ENCODE peak calls at places on chromosomes 7 and 10, in six cellular contexts. W is PC-3, S is AG04450, H is fibroblast of lung, Z is upper lobe of right lung, N is choroid plexus epithelial cell. E is an unnamed sample.

GRCh38 chr10:224571-224970 is 89.3 kb downstream of the ZMYND11 start:
- DNase-seq in W (no peak), S (no peak), H (no peak), Z (no peak), N (no peak), E (no peak)

GRCh38 chr7:130560972-130561371 is 69.1 kb downstream of the MEST start:
- DNase-seq in W (peak), S (no peak), H (peak), Z (no peak), N (peak), E (peak)

GRCh38 chr7:10913457-10913856 is 60.2 kb upstream of the PHF14 start:
- DNase-seq in W (no peak), S (no peak), H (no peak), Z (no peak), N (no peak), E (no peak)

GRCh38 chr7:26688936-26689506 is 175.4 kb downstream of the SKAP2 start:
- DNase-seq in W (no peak), S (no peak), H (no peak), Z (no peak), N (no peak), E (no peak)

GRCh38 chr7:107788216-107788615 is 14.8 kb downstream of the SLC26A3 start:
- DNase-seq in W (no peak), S (no peak), H (no peak), Z (no peak), N (no peak), E (no peak)

GRCh38 chr10:124255556-124255955 is 162.2 kb upstream of the CHST15 start:
- DNase-seq in W (no peak), S (no peak), H (no peak), Z (no peak), N (no peak), E (no peak)

GRCh38 chr10:103556383-103557007 is 63.0 kb downstream of the NEURL1 start:
- DNase-seq in W (no peak), S (no peak), H (no peak), Z (no peak), N (no peak), E (no peak)

GRCh38 chr10:103171278-103171677 is 21.8 kb downstream of the NT5C2 start:
- DNase-seq in W (peak), S (no peak), H (no peak), Z (no peak), N (no peak), E (no peak)

GRCh38 chr10:43939939-43940810 is 291.5 kb upstream of the ZNF32 start:
- DNase-seq in W (no peak), S (peak), H (no peak), Z (peak), N (peak), E (no peak)

GRCh38 chr10:73968101-73968515 is 29.8 kb upstream of the VCL start:
- DNase-seq in W (no peak), S (no peak), H (peak), Z (no peak), N (peak), E (no peak)

GRCh38 chr10:95920798-95921426 is 13.1 kb downstream of the CC2D2B start:
- DNase-seq in W (no peak), S (no peak), H (no peak), Z (no peak), N (no peak), E (no peak)

GRCh38 chr7:36284470-36284869 is 105.2 kb upstream of the ANLN start:
- DNase-seq in W (no peak), S (no peak), H (no peak), Z (no peak), N (no peak), E (no peak)

GRCh38 chr7:157664866-157665633 is 328.2 kb downstream of the DNAJB6 start:
- DNase-seq in W (peak), S (no peak), H (peak), Z (no peak), N (no peak), E (no peak)

GRCh38 chr7:95886501-95887090 is 114.2 kb downstream of the DYNC1I1 start:
- DNase-seq in W (peak), S (no peak), H (peak), Z (no peak), N (peak), E (no peak)

GRCh38 chr7:1193593-1194424 is 33.8 kb upstream of the ZFAND2A start:
- DNase-seq in W (peak), S (no peak), H (peak), Z (no peak), N (peak), E (peak)
- TF ChIP-seq CTCF in W (peak), S (peak), H (peak), Z (peak), N (peak), E (peak)

DNA sequence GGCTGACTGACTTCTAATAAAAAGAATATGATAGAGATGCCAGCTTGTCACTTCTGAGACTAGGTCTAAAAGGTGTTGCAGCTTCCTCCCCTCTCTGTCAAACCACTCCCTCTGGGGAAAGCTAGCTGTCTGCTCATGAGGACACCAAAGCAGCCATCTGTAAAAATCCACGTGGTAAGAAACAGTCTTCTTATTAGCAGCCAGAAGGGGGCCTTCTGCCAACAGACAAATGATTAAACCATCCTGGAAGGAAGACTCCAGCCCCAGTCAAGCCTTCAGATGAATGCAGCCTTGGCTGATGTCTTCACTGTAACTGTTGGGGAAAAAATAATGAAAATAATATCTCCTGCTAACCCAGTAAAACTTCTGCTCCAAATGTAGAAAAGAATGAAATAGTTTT is 41.9 kb upstream of the DAGLB start:
- DNase-seq in W (no peak), S (no peak), H (no peak), Z (no peak), N (no peak), E (no peak)
- TF ChIP-seq CTCF in W (no peak), S (no peak), H (no peak), Z (no peak), N (peak), E (no peak)

DNA sequence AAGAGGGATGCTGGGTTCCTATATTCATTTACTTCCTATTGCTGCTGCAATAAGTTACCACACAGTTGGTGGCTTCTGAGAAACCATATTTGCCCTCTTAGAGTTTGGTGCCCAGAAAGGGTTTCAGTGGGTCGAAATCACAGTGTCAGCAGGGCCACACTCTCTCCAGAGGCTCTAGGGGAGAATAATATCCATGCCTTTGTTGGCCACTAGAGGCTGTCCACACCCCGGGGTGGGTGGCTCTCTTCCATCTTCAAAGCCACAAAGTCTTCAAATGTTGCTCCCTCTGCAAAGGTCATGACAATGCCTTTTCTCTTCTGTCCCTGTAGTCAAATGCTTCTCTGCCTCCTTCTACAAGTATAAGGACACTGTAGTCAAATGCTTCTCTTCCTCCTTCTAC is 989.4 kb downstream of the CCSER2 start:
- DNase-seq in W (no peak), S (no peak), H (no peak), Z (no peak), N (no peak), E (no peak)
- TF ChIP-seq CTCF in W (no peak), S (no peak), H (no peak), Z (no peak), N (no peak), E (no peak)

GRCh38 chr10:72334832-72335393 is 19.8 kb downstream of the DNAJB12 start:
- DNase-seq in W (no peak), S (no peak), H (peak), Z (peak), N (peak), E (peak)
- TF ChIP-seq CTCF in W (no peak), S (no peak), H (peak), Z (peak), N (peak), E (no peak)

GRCh38 chr7:116438274-116438673 is 61.3 kb upstream of the CAV2 start:
- DNase-seq in W (peak), S (no peak), H (peak), Z (no peak), N (peak), E (peak)
- TF ChIP-seq CTCF in W (peak), S (no peak), H (no peak), Z (no peak), N (peak), E (peak)

GRCh38 chr10:52563361-52563760 is 209.2 kb downstream of the MBL2 start:
- DNase-seq in W (no peak), S (no peak), H (no peak), Z (no peak), N (peak), E (peak)

GRCh38 chr10:52570490-52570889 is 202.1 kb downstream of the MBL2 start:
- DNase-seq in W (no peak), S (no peak), H (no peak), Z (no peak), N (no peak), E (no peak)

GRCh38 chr10:52567247-52567580 is 205.4 kb downstream of the MBL2 start:
- DNase-seq in W (no peak), S (no peak), H (no peak), Z (no peak), N (no peak), E (no peak)

GRCh38 chr10:52568309-52568708 is 204.3 kb downstream of the MBL2 start:
- DNase-seq in W (peak), S (no peak), H (no peak), Z (no peak), N (no peak), E (no peak)

GRCh38 chr10:52566471-52567246 is 205.9 kb downstream of the MBL2 start:
- DNase-seq in W (peak), S (peak), H (peak), Z (no peak), N (peak), E (peak)
- TF ChIP-seq CTCF in W (peak), S (peak), H (peak), Z (peak), N (peak), E (peak)

DNA sequence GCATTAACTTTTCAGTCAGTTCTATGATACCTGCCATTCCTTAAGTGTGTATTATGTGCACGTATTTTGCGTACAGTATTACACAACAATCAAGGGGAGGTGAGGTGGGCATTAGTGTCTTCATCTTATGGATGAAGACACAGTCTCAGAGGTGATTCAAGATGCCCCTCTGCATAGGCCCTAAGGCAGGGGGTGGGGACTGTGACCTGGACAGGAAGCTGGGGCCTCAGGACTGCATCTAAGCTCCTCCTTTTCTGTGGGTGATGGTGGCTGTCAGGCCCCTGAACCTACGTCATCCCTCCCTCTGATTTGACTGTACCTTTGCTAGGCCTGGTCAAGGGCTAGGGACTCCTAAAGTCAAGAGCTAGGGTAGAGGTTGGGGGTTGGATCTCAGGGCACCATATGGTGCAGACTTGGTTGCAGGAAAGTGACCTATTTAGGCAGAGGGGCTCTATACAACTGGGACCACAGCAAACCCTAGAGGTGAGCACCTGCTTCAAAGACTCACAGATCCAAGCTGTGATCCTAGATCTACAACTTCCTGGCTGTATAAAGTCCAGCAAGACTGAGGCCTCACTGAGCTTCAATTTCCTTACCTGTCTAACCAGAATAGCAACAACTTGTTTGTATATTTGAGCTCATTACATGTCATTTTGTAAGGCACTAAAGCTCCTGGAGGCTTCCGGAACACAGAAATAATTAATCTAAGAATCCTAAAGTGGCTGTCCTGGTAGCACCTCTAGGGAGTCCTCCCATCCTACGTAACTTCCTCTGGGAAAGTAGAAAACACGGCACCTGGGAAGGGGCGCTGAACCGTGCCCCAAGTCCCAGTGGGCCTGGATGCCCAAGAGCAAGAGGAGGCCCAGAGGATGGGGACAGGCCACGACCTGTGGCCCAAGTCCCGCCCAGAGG is 39.1 kb downstream of the HK1 start:
- DNase-seq in W (peak), S (no peak), H (no peak), Z (no peak), N (no peak), E (peak)
- TF ChIP-seq CTCF in W (no peak), S (no peak), H (no peak), Z (no peak), N (no peak), E (no peak)

GRCh38 chr10:15180736-15181135 is 12.2 kb upstream of the NMT2 start:
- DNase-seq in W (no peak), S (no peak), H (no peak), Z (no peak), N (peak), E (peak)

GRCh38 chr10:15182541-15183207 is 14.2 kb upstream of the NMT2 start:
- DNase-seq in W (no peak), S (no peak), H (no peak), Z (no peak), N (peak), E (peak)

GRCh38 chr10:15188629-15189028 is 20.1 kb upstream of the NMT2 start:
- DNase-seq in W (no peak), S (no peak), H (no peak), Z (no peak), N (no peak), E (no peak)

GRCh38 chr10:15181576-15182156 is 13.2 kb upstream of the NMT2 start:
- DNase-seq in W (peak), S (no peak), H (no peak), Z (no peak), N (no peak), E (peak)

GRCh38 chr10:15183689-15184481 is 15.4 kb upstream of the NMT2 start:
- DNase-seq in W (no peak), S (no peak), H (no peak), Z (no peak), N (no peak), E (no peak)
- TF ChIP-seq CTCF in W (no peak), S (no peak), H (no peak), Z (no peak), N (no peak), E (no peak)